ENCODE peak calls at places on chromosomes 1 and 21, in ten cellular contexts. O is choroid plexus epithelial cell, M is glutamatergic neuron, A is cardiac fibroblast, H is nephron progenitor cell, F is tibial nerve, C is HCT116, P is MCF 10A, L is AG09309, U is fibroblast of lung. J is an unnamed sample.

GRCh38 chr1:155835548-155835947 is 21.5 kb downstream of the GON4L start:
- DNase-seq in O (no peak), M (no peak), A (no peak), H (no peak), F (no peak), C (no peak), P (no peak), L (no peak), U (no peak), J (no peak)

GRCh38 chr21:25515484-25516405 is 91.5 kb downstream of the MRPL39 start:
- DNase-seq in O (peak; percentile 62), M (no peak), A (peak; percentile 9), H (no peak), F (no peak), C (no peak), P (no peak), L (no peak), U (peak; percentile 68), J (no peak)

GRCh38 chr1:221714227-221715116 is 27.4 kb downstream of the DUSP10 start:
- DNase-seq in O (no peak), M (peak; percentile 29), A (no peak), H (no peak), F (no peak), C (no peak), P (no peak), L (no peak), U (no peak), J (no peak)

GRCh38 chr1:231808990-231809389 is 182.4 kb downstream of the DISC1 start:
- DNase-seq in O (peak; percentile 31), M (no peak), A (peak; percentile 71), H (no peak), F (no peak), C (no peak), P (peak; percentile 78), L (peak; percentile 83), U (peak; percentile 70), J (no peak)

GRCh38 chr1:193537266-193538003 is 351.0 kb upstream of the B3GALT2 start:
- DNase-seq in O (no peak), M (no peak), A (no peak), H (no peak), F (no peak), C (no peak), P (no peak), L (no peak), U (no peak), J (no peak)

GRCh38 chr1:100816049-100816448 is 78.6 kb downstream of the EXTL2 start:
- DNase-seq in O (no peak), M (no peak), A (no peak), H (no peak), F (no peak), C (no peak), P (no peak), L (no peak), U (no peak), J (no peak)

GRCh38 chr1:34088001-34088400 is 77.0 kb downstream of the CSMD2 start:
- DNase-seq in O (no peak), M (peak; percentile 46), A (no peak), H (no peak), F (no peak), C (no peak), P (no peak), L (no peak), U (no peak), J (no peak)

GRCh38 chr1:2555634-2556276 is 416 bp upstream of the TNFRSF14 start:
- DNase-seq in O (peak; percentile 71), M (no peak), A (peak; percentile 28), H (no peak), F (peak; percentile 89), C (no peak), P (no peak), L (no peak), U (peak; percentile 49), J (no peak)

GRCh38 chr1:206960676-206961386 is 9.4 kb downstream of the FCAMR start:
- DNase-seq in O (no peak), M (no peak), A (no peak), H (no peak), F (no peak), C (no peak), P (no peak), L (no peak), U (no peak), J (no peak)

GRCh38 chr1:206956313-206956597 is 10.0 kb upstream of the PIGR start:
- DNase-seq in O (no peak), M (no peak), A (no peak), H (no peak), F (no peak), C (no peak), P (no peak), L (no peak), U (no peak), J (no peak)

GRCh38 chr1:206955476-206956312 is 9.4 kb upstream of the PIGR start:
- DNase-seq in O (no peak), M (no peak), A (peak; percentile 31), H (no peak), F (no peak), C (no peak), P (no peak), L (no peak), U (peak; percentile 12), J (no peak)

GRCh38 chr1:206957639-206958038 is 11.4 kb upstream of the PIGR start:
- DNase-seq in O (no peak), M (no peak), A (no peak), H (no peak), F (no peak), C (no peak), P (no peak), L (no peak), U (no peak), J (no peak)

DNA sequence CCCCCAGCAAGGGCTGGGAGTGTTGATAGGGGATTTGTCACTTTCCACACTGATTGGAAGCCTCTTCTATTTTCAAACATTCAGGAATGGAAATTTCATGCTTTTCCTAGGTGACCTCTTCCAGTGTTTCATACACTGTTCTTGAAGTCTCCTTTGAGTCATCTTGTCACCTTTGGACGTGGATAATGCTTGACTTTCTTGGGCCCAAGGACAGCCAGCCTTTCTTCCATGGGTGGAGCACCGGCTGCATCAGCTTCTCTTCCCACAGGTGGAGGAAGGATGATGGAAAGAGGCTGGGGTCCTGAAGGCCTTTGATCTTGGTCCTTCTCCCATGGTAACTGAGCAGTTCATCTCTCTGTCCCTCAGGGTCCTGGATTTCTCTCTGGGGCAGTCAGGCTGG is 11.9 kb upstream of the PIGR start:
- DNase-seq in O (no peak), M (no peak), A (no peak), H (no peak), F (no peak), C (no peak), P (no peak), L (no peak), U (no peak), J (no peak)
- TF ChIP-seq CTCF in O (no peak), M (no peak), A (no peak), H (no peak), F (no peak), C (no peak), P (no peak), L (no peak), U (no peak), J (no peak)

DNA sequence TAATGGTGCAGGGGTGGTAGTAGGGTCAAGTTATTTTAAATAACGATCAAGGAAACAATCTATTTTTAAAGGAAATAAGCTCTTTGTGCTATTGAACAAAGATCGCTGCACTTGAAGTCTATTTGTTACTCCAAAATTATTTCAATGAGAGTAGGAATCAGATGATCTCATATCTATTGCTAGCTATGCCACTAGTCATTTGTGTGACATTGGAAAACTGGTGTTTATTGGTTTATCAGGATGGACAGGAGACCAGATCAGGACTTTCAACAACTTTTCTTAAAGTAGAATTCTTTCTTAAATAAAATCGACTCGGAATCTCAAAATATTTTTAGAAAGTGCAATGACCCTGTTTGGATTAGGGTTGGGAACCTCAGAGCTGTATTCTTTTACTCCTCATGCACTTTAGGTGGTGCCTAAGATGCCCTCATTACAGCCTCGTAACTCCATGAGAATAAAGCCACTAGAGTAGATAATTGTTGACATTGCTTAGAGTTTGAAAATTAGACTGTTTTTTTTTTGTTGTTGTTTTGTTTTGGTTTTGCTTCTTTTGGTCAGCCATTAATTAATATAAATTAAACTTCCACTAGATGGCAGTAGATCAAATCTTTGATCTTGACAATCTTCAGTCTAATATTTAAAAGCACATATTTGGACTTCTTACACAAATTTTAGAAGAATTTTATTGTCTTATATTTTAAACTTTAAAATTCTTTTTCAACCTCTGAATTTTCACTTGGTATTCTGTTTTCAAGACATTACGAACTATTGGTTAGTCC is 352.4 kb downstream of the USP25 start:
- DNase-seq in O (peak; percentile 52), M (no peak), A (peak; percentile 57), H (no peak), F (no peak), C (no peak), P (peak; percentile 17), L (no peak), U (peak; percentile 59), J (no peak)
- TF ChIP-seq CTCF in O (peak; percentile 34), M (peak; percentile 72), A (no peak), H (peak; percentile 38), F (peak; percentile 32), C (peak; percentile 36), P (peak; percentile 29), L (peak; percentile 14), U (peak; percentile 13), J (peak; percentile 88)

DNA sequence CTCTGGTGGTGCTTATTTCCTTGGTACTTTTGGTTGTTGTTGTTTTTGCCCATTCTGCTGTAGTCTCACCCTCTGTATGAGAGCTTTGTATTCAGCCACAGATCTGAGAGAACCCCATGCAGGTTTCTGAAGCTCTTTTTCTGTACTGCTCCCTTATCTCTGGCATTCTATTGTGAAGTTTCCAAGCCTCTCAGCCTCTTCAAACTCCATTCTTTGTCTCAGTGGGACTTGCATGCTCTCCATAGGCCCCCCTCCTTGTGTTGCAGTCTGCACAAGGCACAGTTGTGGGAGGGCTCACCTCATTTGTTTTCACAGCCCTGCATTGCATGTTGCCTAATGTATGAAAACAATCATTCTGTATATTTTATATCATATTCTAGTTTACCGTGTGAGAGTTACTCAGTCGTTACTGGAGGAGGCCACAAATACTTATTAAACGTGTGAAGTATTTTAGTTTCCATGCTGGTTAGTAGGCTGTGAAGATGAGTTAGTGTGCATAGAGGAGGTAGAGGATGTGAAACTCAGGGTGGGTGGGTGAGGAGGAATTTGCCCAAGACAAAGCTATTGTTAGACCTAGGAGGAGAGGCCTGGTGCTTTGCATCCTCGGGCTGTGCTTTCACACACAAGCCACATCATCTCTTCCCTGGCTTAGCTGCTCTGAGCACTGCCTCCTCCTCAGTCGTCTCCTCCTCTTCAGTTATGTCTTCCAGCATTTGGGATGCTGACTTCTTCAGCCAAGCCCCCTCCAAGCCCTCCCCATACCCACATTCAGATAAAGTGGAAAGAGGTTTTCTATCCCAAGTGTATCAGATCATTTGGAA is 7.8 kb upstream of the CHI3L2 start:
- DNase-seq in O (no peak), M (no peak), A (peak; percentile 21), H (no peak), F (no peak), C (no peak), P (no peak), L (no peak), U (no peak), J (no peak)
- TF ChIP-seq CTCF in O (no peak), M (no peak), A (no peak), H (no peak), F (no peak), C (no peak), P (no peak), L (no peak), U (no peak), J (no peak)

GRCh38 chr1:198669771-198670170 is 30.9 kb downstream of the PTPRC start:
- DNase-seq in O (no peak), M (no peak), A (no peak), H (no peak), F (no peak), C (no peak), P (no peak), L (no peak), U (no peak), J (no peak)

GRCh38 chr1:198667186-198667585 is 28.3 kb downstream of the PTPRC start:
- DNase-seq in O (no peak), M (no peak), A (no peak), H (no peak), F (no peak), C (no peak), P (no peak), L (no peak), U (no peak), J (no peak)

GRCh38 chr1:198671136-198671535 is 32.3 kb downstream of the PTPRC start:
- DNase-seq in O (no peak), M (no peak), A (no peak), H (no peak), F (no peak), C (no peak), P (no peak), L (no peak), U (no peak), J (no peak)

GRCh38 chr1:198669023-198669698 is 30.3 kb downstream of the PTPRC start:
- DNase-seq in O (peak; percentile 93), M (no peak), A (peak; percentile 85), H (no peak), F (no peak), C (peak; percentile 37), P (peak; percentile 92), L (peak; percentile 88), U (peak; percentile 90), J (no peak)

DNA sequence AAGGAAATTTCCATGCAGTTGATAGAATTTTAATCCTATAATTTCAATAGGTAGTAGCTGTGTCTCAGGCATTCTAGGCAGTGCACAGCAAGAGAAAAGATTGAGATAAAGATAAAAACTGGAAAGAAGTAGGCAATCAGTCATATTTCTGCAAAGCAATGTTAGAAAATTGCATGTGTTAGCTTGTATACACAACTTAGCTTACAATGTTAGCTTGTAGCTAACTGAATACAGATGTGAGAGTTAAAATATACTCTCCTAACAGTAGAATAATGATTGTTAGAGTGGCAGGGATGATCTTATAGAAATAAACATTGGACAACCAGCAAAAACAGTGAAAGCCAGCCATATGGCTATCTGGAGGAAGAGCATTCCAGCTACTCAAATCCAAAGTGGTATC is 29.0 kb downstream of the PTPRC start:
- DNase-seq in O (no peak), M (no peak), A (no peak), H (no peak), F (no peak), C (no peak), P (no peak), L (no peak), U (peak; percentile 44), J (no peak)
- TF ChIP-seq CTCF in O (no peak), M (no peak), A (no peak), H (no peak), F (no peak), C (no peak), P (no peak), L (no peak), U (no peak), J (no peak)